ENCODE peak calls at places on chromosomes 1 and 21, in six cellular contexts. L is tibial artery, A is astrocyte, N is ovary, V is cardiac muscle cell, E is thyroid gland. H is an unnamed sample. For H3K4me1, the result is how much of the 10 kb centered on the place peaks cover.

GRCh38 chr1:39266269-39266668 is 61.8 kb downstream of the MACF1 start:
- DNase-seq in L (no peak), V (peak), N (no peak), A (no peak), E (no peak), H (no peak)

GRCh38 chr21:36297938-36298572 is 21.9 kb upstream of the MORC3 start:
- DNase-seq in N (no peak), V (no peak), A (no peak), L (peak), E (peak), H (peak)

GRCh38 chr1:21117159-21117953 is 59.3 kb downstream of the EIF4G3 start:
- DNase-seq in A (no peak), N (no peak), E (no peak), V (peak), L (no peak), H (no peak)

GRCh38 chr1:176815621-176816020 is 348.9 kb downstream of the ASTN1 start:
- DNase-seq in N (no peak), V (no peak), E (no peak), A (no peak), L (no peak), H (no peak)

GRCh38 chr1:84027368-84027767 is 28.4 kb upstream of the TTLL7 start:
- DNase-seq in A (no peak), L (no peak), E (no peak), N (no peak), V (no peak), H (no peak)

GRCh38 chr21:38843379-38843778 is 37.6 kb downstream of the ETS2 start:
- DNase-seq in E (no peak), N (no peak), A (no peak), L (no peak), V (no peak), H (no peak)

GRCh38 chr1:101697057-101697456 is 299.7 kb downstream of the OLFM3 start:
- DNase-seq in V (peak), E (no peak), A (no peak), N (no peak), L (no peak), H (no peak)

GRCh38 chr1:219927956-219928790 is at the start of gene SLC30A10:
- DNase-seq in N (no peak), E (peak), A (peak), V (peak), L (no peak), H (no peak)

GRCh38 chr1:109994654-109995053 is 10.1 kb downstream of the AHCYL1 start:
- DNase-seq in N (no peak), A (no peak), E (no peak), V (no peak), L (no peak), H (no peak)

GRCh38 chr21:29656504-29657227 is 283.1 kb downstream of the GRIK1 start:
- DNase-seq in A (peak), E (no peak), L (no peak), V (peak), N (no peak), H (no peak)

GRCh38 chr1:222909586-222909985 is 94.7 kb downstream of the DISP1 start:
- DNase-seq in A (peak), L (peak), V (peak), N (no peak), E (peak), H (peak)

GRCh38 chr1:10398278-10398733 is 558 bp upstream of the PGD start:
- DNase-seq in L (no peak), V (no peak), A (no peak), E (no peak), N (no peak), H (no peak)

GRCh38 chr1:63794927-63795326 is 21.1 kb downstream of the ROR1 start:
- DNase-seq in V (peak), N (no peak), E (peak), L (no peak), A (peak), H (no peak)

GRCh38 chr1:66012076-66012769 is 219.5 kb downstream of the PDE4B start:
- DNase-seq in E (no peak), N (no peak), V (no peak), A (no peak), L (no peak), H (no peak)

GRCh38 chr1:17370618-17371017 is 1.4 kb upstream of the PADI6 start:
- DNase-seq in V (no peak), N (no peak), E (no peak), L (no peak), A (no peak), H (no peak)

GRCh38 chr1:98556521-98557158 is 104.9 kb upstream of the SNX7 start:
- DNase-seq in V (peak), N (no peak), A (no peak), E (no peak), L (no peak), H (no peak)

GRCh38 chr1:193697105-193697762 is 510.8 kb upstream of the B3GALT2 start:
- DNase-seq in A (no peak), V (no peak), N (no peak), L (no peak), E (no peak), H (peak)

DNA sequence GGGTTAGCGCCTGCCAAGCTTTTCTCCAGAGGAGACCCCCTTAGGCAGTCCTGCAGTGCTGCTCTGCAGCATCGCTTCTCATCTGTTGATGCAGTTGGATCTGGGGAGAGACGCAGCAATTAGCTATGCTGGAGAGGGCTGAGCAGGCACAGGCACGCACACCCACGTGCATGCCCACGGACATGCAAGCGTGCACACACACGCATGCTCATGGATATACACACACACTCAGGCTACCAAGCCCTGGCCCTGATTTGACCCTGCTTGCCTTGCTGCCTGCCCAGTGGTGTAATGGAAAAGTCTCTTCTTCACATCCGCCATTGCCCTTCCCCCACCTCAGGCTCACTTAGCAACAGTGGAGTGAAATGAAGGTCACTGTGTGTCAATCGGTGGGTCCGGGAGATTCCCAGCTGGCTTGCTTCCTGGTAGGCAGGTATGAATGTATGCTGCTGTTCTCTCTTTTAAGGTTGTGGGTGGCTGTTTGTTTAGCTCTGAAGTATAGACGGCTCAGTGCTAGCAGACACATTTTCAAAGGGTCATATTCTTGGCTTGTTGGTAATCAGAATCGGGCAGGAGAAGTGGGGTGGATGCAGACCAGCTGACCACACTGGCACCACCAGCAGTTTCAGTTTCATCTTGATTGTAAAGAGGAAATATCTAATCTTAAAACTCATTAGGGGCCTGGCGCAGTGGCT is 9.5 kb downstream of the ATP1B1 start:
- DNase-seq in A (peak), V (peak), N (no peak), E (peak), L (peak), H (peak)
- H3K27ac ChIP-seq in A (peak), V (peak), N (no peak), E (peak), L (no peak), H (peak)

GRCh38 chr21:42670058-42670830 is 16.8 kb downstream of the PDE9A start:
- DNase-seq in V (no peak), N (no peak), E (no peak), A (no peak), L (no peak), H (no peak)
- H3K4me1 ChIP-seq in V (under half), N (under half), E (under half), A (under half), L (under half), H (under half)

GRCh38 chr1:52359676-52360594 is 6.1 kb downstream of the CC2D1B start:
- DNase-seq in E (no peak), V (no peak), N (no peak), A (no peak), L (no peak), H (no peak)
- TF ChIP-seq CTCF in E (no peak), V (no peak), N (no peak), A (no peak), L (no peak), H (no peak)

DNA sequence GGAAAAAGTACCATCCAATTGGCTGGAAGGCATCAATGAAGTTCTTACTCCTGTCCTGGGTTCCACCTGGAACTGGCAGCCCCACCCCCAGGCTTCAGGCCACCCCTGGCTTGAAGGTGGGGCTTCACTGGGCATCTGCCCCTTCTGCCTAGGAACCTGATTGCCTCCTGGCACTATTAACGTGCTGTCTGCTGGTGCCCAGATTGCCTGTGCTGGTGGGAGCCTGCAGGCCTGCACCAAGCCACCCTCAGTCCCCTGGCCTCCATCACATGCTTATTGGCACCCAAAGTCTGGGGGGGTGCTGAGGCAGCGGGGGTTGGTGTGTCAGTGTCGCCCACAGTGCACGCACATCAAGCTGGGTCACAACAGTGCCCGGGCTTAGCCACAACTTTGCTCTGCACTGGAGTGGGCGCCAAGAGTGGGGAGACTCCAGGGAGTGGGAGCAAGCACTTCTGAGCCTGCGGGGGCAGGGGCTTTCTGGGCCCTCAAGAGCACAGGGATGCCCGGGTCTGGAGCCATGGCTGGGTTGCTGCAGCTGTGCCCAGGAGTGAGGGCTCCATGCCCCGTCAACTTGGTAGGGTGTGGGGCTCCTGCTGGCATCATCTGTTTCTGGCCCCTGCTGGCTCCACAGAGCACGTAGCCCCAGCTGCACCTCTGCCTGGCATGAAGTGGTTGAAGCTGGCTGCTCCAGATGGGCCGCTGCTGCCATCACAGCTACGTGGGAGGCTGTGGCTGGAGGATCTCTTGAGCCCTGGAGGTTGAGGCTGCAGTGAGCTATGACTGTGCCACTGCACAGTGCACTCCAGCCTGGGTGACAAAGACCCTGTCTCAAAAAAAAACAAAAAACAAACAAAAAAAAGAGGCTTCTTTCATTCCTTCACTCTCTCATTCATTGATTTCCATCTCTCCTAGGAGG is 4.2 kb upstream of the LSM10 start:
- DNase-seq in L (no peak), N (peak), A (no peak), E (no peak), V (no peak), H (no peak)
- H3K27ac ChIP-seq in L (peak), N (no peak), A (no peak), E (no peak), V (peak), H (no peak)

GRCh38 chr21:33201945-33202344 is 27.8 kb upstream of the IFNAR2 start:
- DNase-seq in N (no peak), A (no peak), L (no peak), V (no peak), E (no peak), H (no peak)
- H3K4me1 ChIP-seq in N (under half), A (under half), L (under half), V (under half), E (under half), H (under half)

DNA sequence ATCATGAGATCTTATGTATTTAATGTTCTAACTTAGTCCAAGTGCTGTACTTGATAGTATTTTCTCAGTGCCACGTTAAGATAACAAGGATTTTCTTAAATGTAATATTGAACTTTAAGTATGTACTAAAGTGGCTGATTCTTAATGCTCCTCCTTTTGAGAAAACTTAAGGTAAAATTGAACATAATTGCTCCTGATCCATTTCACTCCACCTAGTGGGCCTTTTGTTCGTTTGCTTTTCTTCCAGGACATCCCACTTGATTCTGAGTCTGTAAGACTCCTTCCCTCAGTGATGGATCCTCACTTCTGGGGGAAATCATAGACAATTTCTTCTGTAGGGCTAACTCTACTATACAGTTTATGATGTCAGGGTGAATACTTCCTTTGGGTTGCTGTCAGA is 173.1 kb downstream of the LMO4 start:
- DNase-seq in E (no peak), V (peak), A (no peak), L (no peak), N (no peak), H (no peak)
- TF ChIP-seq CTCF in E (no peak), V (peak), A (peak), L (no peak), N (no peak), H (no peak)

GRCh38 chr1:93672477-93673158 is 9.0 kb downstream of the BCAR3 start:
- DNase-seq in V (no peak), A (no peak), L (no peak), N (peak), E (peak), H (no peak)
- H3K27ac ChIP-seq in V (no peak), A (peak), L (peak), N (peak), E (peak), H (no peak)

GRCh38 chr1:58704616-58705021 is 4.8 kb upstream of the MYSM1 start:
- DNase-seq in N (no peak), V (no peak), L (no peak), E (no peak), A (no peak), H (no peak)

GRCh38 chr1:58708166-58708565 is 8.3 kb upstream of the MYSM1 start:
- DNase-seq in E (no peak), N (no peak), A (no peak), L (no peak), V (no peak), H (no peak)

GRCh38 chr1:58699011-58699762 is 675 bp downstream of the MYSM1 start:
- DNase-seq in A (peak), L (no peak), V (peak), N (no peak), E (no peak), H (peak)

GRCh38 chr1:58702766-58703165 is 2.9 kb upstream of the MYSM1 start:
- DNase-seq in A (no peak), N (no peak), E (no peak), V (no peak), L (no peak), H (no peak)
- H3K4me1 ChIP-seq in A (under half), N (under half), E (under half), V (under half), L (under half), H (under half)

GRCh38 chr1:3066826-3067225 is 2.2 kb upstream of the PRDM16 start:
- DNase-seq in L (no peak), E (peak), A (no peak), N (no peak), V (no peak), H (no peak)

GRCh38 chr1:3066250-3066711 is 2.7 kb upstream of the PRDM16 start:
- DNase-seq in E (peak), N (peak), V (peak), A (no peak), L (peak), H (peak)

GRCh38 chr1:3068400-3069361 is at the start of gene PRDM16:
- DNase-seq in E (peak), N (peak), V (peak), L (peak), A (peak), H (no peak)

GRCh38 chr1:3067301-3067670 is 1.7 kb upstream of the PRDM16 start:
- DNase-seq in N (no peak), V (no peak), E (peak), A (no peak), L (no peak), H (no peak)

DNA sequence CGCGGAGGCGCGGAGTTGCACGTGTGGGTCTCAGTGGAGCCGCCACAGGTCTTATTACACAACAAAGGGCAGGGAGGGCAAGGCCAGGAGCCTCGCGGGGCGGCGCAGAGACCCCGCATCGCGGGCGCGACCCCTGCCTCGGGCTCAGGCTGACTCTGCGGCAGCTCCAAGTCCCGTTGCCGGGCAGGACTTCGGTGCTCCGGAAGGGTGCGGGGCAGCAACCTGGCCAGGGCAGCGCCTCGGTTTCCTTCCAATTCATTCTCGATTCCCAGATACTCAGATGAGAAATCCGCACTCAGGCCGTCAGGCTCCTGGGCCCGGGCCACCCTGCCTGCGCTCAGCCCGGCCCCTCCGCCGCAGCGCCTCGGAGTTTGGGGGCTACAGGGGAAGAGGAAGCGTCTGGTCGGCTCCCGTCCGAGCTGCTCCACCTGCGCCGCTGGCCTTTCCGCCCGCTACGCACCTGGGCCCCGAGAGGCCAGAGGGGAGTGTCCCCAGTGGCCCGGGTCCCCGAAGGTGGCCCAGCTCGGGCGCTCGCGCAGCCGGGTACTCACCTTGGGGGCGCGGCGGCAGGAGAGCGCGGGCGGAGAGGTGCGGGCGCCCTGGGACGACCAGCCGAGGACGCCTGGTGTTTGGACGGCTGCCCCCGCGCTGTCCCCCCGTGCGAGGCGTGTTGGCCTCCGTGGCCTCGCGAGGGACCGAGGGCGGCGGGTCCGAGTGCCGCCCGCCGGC is 1.2 kb upstream of the PRDM16 start:
- DNase-seq in A (no peak), V (no peak), N (no peak), L (no peak), E (peak), H (no peak)
- TF ChIP-seq CTCF in A (no peak), V (no peak), N (no peak), L (no peak), E (peak), H (no peak)

H was measured in adrenal gland.